ENCODE peak calls at places on chromosomes 11 and 22, in ten cellular contexts. Z, H, I, T, P, W, A, E, N and X are unnamed samples.
A peak's percentile ranks its signal among the peaks of the same experiment; 100 is the strongest.

GRCh38 chr22:19885841-19886592 is 31.3 kb upstream of the GNB1L start:
- DNase-seq in Z (no peak), H (no peak), I (peak; percentile 62), T (no peak), P (no peak), W (no peak), A (no peak), E (no peak), N (no peak), X (no peak)

GRCh38 chr11:125375146-125375545 is 120.9 kb downstream of the FEZ1 start:
- DNase-seq in Z (no peak), H (no peak), I (no peak), T (no peak), P (no peak), W (no peak), A (no peak), E (no peak), N (no peak), X (no peak)

GRCh38 chr11:82692981-82693380 is 40.7 kb downstream of the FAM181B start:
- DNase-seq in Z (no peak), H (no peak), I (no peak), T (no peak), P (no peak), W (no peak), A (no peak), E (no peak), N (no peak), X (no peak)

GRCh38 chr11:101127348-101127698 is 2.3 kb downstream of the PGR start:
- DNase-seq in Z (peak; percentile 26), H (no peak), I (peak; percentile 69), T (peak; percentile 31), P (no peak), W (peak; percentile 76), A (peak; percentile 62), E (no peak), N (no peak), X (no peak)

GRCh38 chr22:41596776-41597634 is 7.4 kb upstream of the PMM1 start:
- DNase-seq in Z (peak; percentile 70), H (peak; percentile 60), I (peak; percentile 79), T (peak; percentile 34), P (peak; percentile 40), W (peak; percentile 87), A (peak; percentile 76), E (peak; percentile 39), N (peak; percentile 76), X (peak; percentile 82)

GRCh38 chr22:22717723-22718122 is 73.3 kb downstream of the GGTLC2 start:
- DNase-seq in Z (no peak), H (no peak), I (no peak), T (no peak), P (no peak), W (no peak), A (no peak), E (no peak), N (no peak), X (no peak)

GRCh38 chr11:34345012-34345804 is 12.6 kb downstream of the ABTB2 start:
- DNase-seq in Z (no peak), H (peak; percentile 64), I (peak; percentile 75), T (no peak), P (peak; percentile 30), W (no peak), A (peak; percentile 46), E (peak; percentile 95), N (no peak), X (peak; percentile 49)

GRCh38 chr11:128506999-128507591 is 80.3 kb downstream of the ETS1 start:
- DNase-seq in Z (peak; percentile 88), H (peak; percentile 72), I (peak; percentile 96), T (no peak), P (peak; percentile 78), W (no peak), A (peak; percentile 71), E (no peak), N (peak; percentile 53), X (peak; percentile 81)

GRCh38 chr22:49214976-49215375 is 612.7 kb downstream of the BRD1 start:
- DNase-seq in Z (peak; percentile 1), H (no peak), I (peak; percentile 34), T (no peak), P (no peak), W (peak; percentile 19), A (no peak), E (no peak), N (no peak), X (peak; percentile 11)

GRCh38 chr11:129225190-129225589 is 33.1 kb upstream of the ARHGAP32 start:
- DNase-seq in Z (no peak), H (no peak), I (no peak), T (no peak), P (no peak), W (no peak), A (no peak), E (no peak), N (no peak), X (no peak)

GRCh38 chr11:45393826-45394225 is 107.7 kb upstream of the SYT13 start:
- DNase-seq in Z (no peak), H (no peak), I (peak; percentile 52), T (no peak), P (no peak), W (no peak), A (no peak), E (no peak), N (no peak), X (no peak)

GRCh38 chr11:104873252-104873651 is 25.0 kb downstream of the CASP12 start:
- DNase-seq in Z (no peak), H (no peak), I (no peak), T (peak; percentile 11), P (no peak), W (no peak), A (no peak), E (no peak), N (no peak), X (no peak)

GRCh38 chr22:25540128-25540790 is 24.2 kb upstream of the GRK3 start:
- DNase-seq in Z (no peak), H (no peak), I (no peak), T (no peak), P (no peak), W (no peak), A (no peak), E (no peak), N (no peak), X (no peak)

GRCh38 chr11:92793189-92793588 is 176.3 kb upstream of the MTNR1B start:
- DNase-seq in Z (no peak), H (no peak), I (no peak), T (no peak), P (no peak), W (no peak), A (no peak), E (no peak), N (no peak), X (no peak)

GRCh38 chr11:69587454-69588081 is 53.4 kb upstream of the CCND1 start:
- DNase-seq in Z (no peak), H (peak; percentile 41), I (no peak), T (no peak), P (no peak), W (no peak), A (no peak), E (peak; percentile 43), N (no peak), X (no peak)

GRCh38 chr11:101466352-101466751 is 117.5 kb downstream of the TRPC6 start:
- DNase-seq in Z (no peak), H (no peak), I (no peak), T (no peak), P (no peak), W (peak; percentile 48), A (no peak), E (no peak), N (no peak), X (no peak)

GRCh38 chr11:2212411-2213251 is 41.0 kb upstream of the TH start:
- DNase-seq in Z (no peak), H (no peak), I (peak; percentile 41), T (no peak), P (no peak), W (peak; percentile 46), A (peak; percentile 9), E (peak; percentile 54), N (peak; percentile 65), X (peak; percentile 55)

GRCh38 chr22:20764729-20765128 is 9.2 kb upstream of the SERPIND1 start:
- DNase-seq in Z (no peak), H (no peak), I (no peak), T (no peak), P (no peak), W (no peak), A (no peak), E (no peak), N (no peak), X (no peak)

GRCh38 chr22:43521716-43522115 is 109.9 kb downstream of the MPPED1 start:
- DNase-seq in Z (no peak), H (peak; percentile 9), I (no peak), T (no peak), P (no peak), W (no peak), A (no peak), E (no peak), N (no peak), X (no peak)

GRCh38 chr11:96213500-96213899 is 129.5 kb downstream of the MAML2 start:
- DNase-seq in Z (no peak), H (no peak), I (no peak), T (peak; percentile 44), P (no peak), W (no peak), A (no peak), E (no peak), N (no peak), X (no peak)

GRCh38 chr11:11845066-11845465 is 3.3 kb downstream of the USP47 start:
- DNase-seq in Z (no peak), H (no peak), I (no peak), T (no peak), P (no peak), W (no peak), A (no peak), E (no peak), N (no peak), X (no peak)
- H3K4me1 ChIP-seq in Z (peaks cover 77% of the 10 kb centered on the region), H (peaks cover 49% of the 10 kb centered on the region), I (peaks cover 75% of the 10 kb centered on the region), T (peaks cover 45% of the 10 kb centered on the region), P (peaks cover 78% of the 10 kb centered on the region), W (peaks cover 7% of the 10 kb centered on the region), A (peaks cover 11% of the 10 kb centered on the region), E (peaks cover 54% of the 10 kb centered on the region), N (peaks cover 23% of the 10 kb centered on the region), X (peaks cover 78% of the 10 kb centered on the region)

GRCh38 chr22:30829901-30830550 is 135.4 kb downstream of the OSBP2 start:
- DNase-seq in Z (no peak), H (peak; percentile 85), I (no peak), T (no peak), P (no peak), W (peak; percentile 42), A (no peak), E (no peak), N (no peak), X (peak; percentile 19)
- TF ChIP-seq EP300 in Z (no peak), H (peak; percentile 93), I (no peak), T (no peak), P (no peak), W (no peak), A (no peak), E (no peak), N (no peak), X (no peak)

GRCh38 chr11:4643084-4643483 is 698 bp upstream of the OR51E1 start:
- DNase-seq in Z (no peak), H (no peak), I (no peak), T (no peak), P (no peak), W (no peak), A (no peak), E (no peak), N (no peak), X (no peak)
- H3K4me1 ChIP-seq in Z (no peaks in the 10 kb centered on the region), H (no peaks in the 10 kb centered on the region), I (peaks cover 46% of the 10 kb centered on the region), T (peaks cover 4% of the 10 kb centered on the region), P (peaks cover 6% of the 10 kb centered on the region), W (no peaks in the 10 kb centered on the region), A (peaks cover 10% of the 10 kb centered on the region), E (no peaks in the 10 kb centered on the region), N (peaks cover 8% of the 10 kb centered on the region), X (no peaks in the 10 kb centered on the region)

GRCh38 chr11:46554205-46555162 is 39.3 kb downstream of the AMBRA1 start:
- DNase-seq in Z (no peak), H (peak; percentile 68), I (no peak), T (no peak), P (peak; percentile 55), W (no peak), A (no peak), E (peak; percentile 99), N (no peak), X (no peak)
- TF ChIP-seq EP300 in Z (no peak), H (peak; percentile 77), I (peak; percentile 49), T (peak; percentile 50), P (peak; percentile 87), W (no peak), A (no peak), E (peak; percentile 85), N (no peak), X (no peak)